ENCODE peak calls at places on chromosomes 13 and 19, in four cellular contexts. One of them, this sample, is unnamed.

GRCh38 chr19:10717356-10718204 is at the start of gene DNM2:
- DNase-seq in astrocyte of the spinal cord: peak; percentile 100
- DNase-seq in tibial nerve: peak; percentile 100
- DNase-seq in MM.1S: peak; percentile 100
- DNase-seq in this sample: peak; percentile 100

GRCh38 chr13:69423844-69424243 is 683.8 kb upstream of the ATXN8OS start:
- DNase-seq in astrocyte of the spinal cord: no peak
- DNase-seq in tibial nerve: no peak
- DNase-seq in MM.1S: no peak
- DNase-seq in this sample: no peak

GRCh38 chr19:18418034-18418724 is 1.0 kb upstream of the SSBP4 start:
- DNase-seq in astrocyte of the spinal cord: no peak
- DNase-seq in tibial nerve: no peak
- DNase-seq in MM.1S: no peak
- DNase-seq in this sample: no peak

GRCh38 chr19:4987286-4987685 is 18.4 kb downstream of the KDM4B start:
- DNase-seq in astrocyte of the spinal cord: no peak
- DNase-seq in tibial nerve: no peak
- DNase-seq in MM.1S: no peak
- DNase-seq in this sample: no peak

GRCh38 chr19:3369337-3370213 is 3.2 kb downstream of the NFIC start:
- DNase-seq in astrocyte of the spinal cord: peak; percentile 73
- DNase-seq in tibial nerve: no peak
- DNase-seq in MM.1S: no peak
- DNase-seq in this sample: no peak

GRCh38 chr13:114166381-114167131 is 12.5 kb upstream of the CFAP97D2 start:
- DNase-seq in astrocyte of the spinal cord: no peak
- DNase-seq in tibial nerve: no peak
- DNase-seq in MM.1S: no peak
- DNase-seq in this sample: no peak

GRCh38 chr13:69601661-69602060 is 506.0 kb upstream of the ATXN8OS start:
- DNase-seq in astrocyte of the spinal cord: no peak
- DNase-seq in tibial nerve: no peak
- DNase-seq in MM.1S: no peak
- DNase-seq in this sample: no peak

GRCh38 chr19:46975918-46976782 is 43.5 kb upstream of the NPAS1 start:
- DNase-seq in astrocyte of the spinal cord: peak; percentile 96
- DNase-seq in tibial nerve: peak; percentile 92
- DNase-seq in MM.1S: no peak
- DNase-seq in this sample: peak; percentile 41

GRCh38 chr13:113647351-113648217 is 10.4 kb downstream of the ATP4B start:
- DNase-seq in astrocyte of the spinal cord: peak; percentile 24
- DNase-seq in tibial nerve: peak; percentile 77
- DNase-seq in MM.1S: no peak
- DNase-seq in this sample: peak; percentile 57

GRCh38 chr13:36282818-36283432 is 14.7 kb downstream of the CCDC169 start:
- DNase-seq in astrocyte of the spinal cord: peak; percentile 54
- DNase-seq in tibial nerve: no peak
- DNase-seq in MM.1S: peak; percentile 15
- DNase-seq in this sample: no peak

GRCh38 chr13:72384879-72385278 is 342.6 kb downstream of the MZT1 start:
- DNase-seq in astrocyte of the spinal cord: peak; percentile 4
- DNase-seq in tibial nerve: peak; percentile 15
- DNase-seq in MM.1S: no peak
- DNase-seq in this sample: no peak

GRCh38 chr13:106919638-106920037 is 351.7 kb upstream of the ARGLU1 start:
- DNase-seq in astrocyte of the spinal cord: peak; percentile 58
- DNase-seq in tibial nerve: no peak
- DNase-seq in MM.1S: no peak
- DNase-seq in this sample: no peak

GRCh38 chr19:10976200-10976892 is 15.5 kb downstream of the SMARCA4 start:
- DNase-seq in astrocyte of the spinal cord: no peak
- DNase-seq in tibial nerve: no peak
- DNase-seq in MM.1S: no peak
- DNase-seq in this sample: no peak

GRCh38 chr13:44961997-44962396 is 27.3 kb downstream of the NUFIP1 start:
- DNase-seq in astrocyte of the spinal cord: no peak
- DNase-seq in tibial nerve: no peak
- DNase-seq in MM.1S: no peak
- DNase-seq in this sample: no peak

GRCh38 chr13:39816936-39817335 is 161.5 kb downstream of the COG6 start:
- DNase-seq in astrocyte of the spinal cord: peak; percentile 73
- DNase-seq in tibial nerve: no peak
- DNase-seq in MM.1S: no peak
- DNase-seq in this sample: no peak

GRCh38 chr13:31781064-31781463 is 41.7 kb downstream of the RXFP2 start:
- DNase-seq in astrocyte of the spinal cord: no peak
- DNase-seq in tibial nerve: no peak
- DNase-seq in MM.1S: no peak
- DNase-seq in this sample: no peak

GRCh38 chr13:110468986-110469495 is 92.5 kb downstream of the RAB20 start:
- DNase-seq in astrocyte of the spinal cord: no peak
- DNase-seq in tibial nerve: no peak
- DNase-seq in MM.1S: no peak
- DNase-seq in this sample: no peak

GRCh38 chr19:34881982-34882381 is 44.7 kb upstream of the ZNF30 start:
- DNase-seq in astrocyte of the spinal cord: no peak
- DNase-seq in tibial nerve: no peak
- DNase-seq in MM.1S: no peak
- DNase-seq in this sample: no peak

GRCh38 chr13:74203576-74203975 is 69.4 kb upstream of the KLF12 start:
- DNase-seq in astrocyte of the spinal cord: peak; percentile 37
- DNase-seq in tibial nerve: no peak
- DNase-seq in MM.1S: no peak
- DNase-seq in this sample: no peak

GRCh38 chr19:27906081-27906480 is 1306.9 kb downstream of the UQCRFS1 start:
- DNase-seq in astrocyte of the spinal cord: no peak
- DNase-seq in tibial nerve: no peak
- DNase-seq in MM.1S: no peak
- DNase-seq in this sample: no peak

GRCh38 chr19:38545596-38545995 is 72.2 kb downstream of the MAP4K1 start:
- DNase-seq in astrocyte of the spinal cord: no peak
- DNase-seq in tibial nerve: no peak
- DNase-seq in MM.1S: no peak
- DNase-seq in this sample: no peak

GRCh38 chr19:38542040-38542439 is 75.7 kb downstream of the MAP4K1 start:
- DNase-seq in astrocyte of the spinal cord: no peak
- DNase-seq in tibial nerve: no peak
- DNase-seq in MM.1S: no peak
- DNase-seq in this sample: no peak

GRCh38 chr19:38543286-38543806 is 74.4 kb downstream of the MAP4K1 start:
- DNase-seq in astrocyte of the spinal cord: no peak
- DNase-seq in tibial nerve: no peak
- DNase-seq in MM.1S: no peak
- DNase-seq in this sample: no peak

GRCh38 chr19:38543807-38544568 is 73.8 kb downstream of the MAP4K1 start:
- DNase-seq in astrocyte of the spinal cord: peak; percentile 77
- DNase-seq in tibial nerve: peak; percentile 9
- DNase-seq in MM.1S: peak; percentile 83
- DNase-seq in this sample: peak; percentile 58

GRCh38 chr19:38544569-38545315 is 73.0 kb downstream of the MAP4K1 start:
- DNase-seq in astrocyte of the spinal cord: no peak
- DNase-seq in tibial nerve: no peak
- DNase-seq in MM.1S: peak; percentile 81
- DNase-seq in this sample: no peak
- TF ChIP-seq CTCF in astrocyte of the spinal cord: no peak
- TF ChIP-seq CTCF in tibial nerve: peak; percentile 72
- TF ChIP-seq CTCF in MM.1S: no peak
- TF ChIP-seq CTCF in this sample: no peak

GRCh38 chr13:95155093-95155492 is 146.2 kb downstream of the ABCC4 start:
- DNase-seq in astrocyte of the spinal cord: no peak
- DNase-seq in tibial nerve: no peak
- DNase-seq in MM.1S: no peak
- DNase-seq in this sample: no peak

GRCh38 chr13:95153647-95154405 is 147.4 kb downstream of the ABCC4 start:
- DNase-seq in astrocyte of the spinal cord: peak; percentile 25
- DNase-seq in tibial nerve: no peak
- DNase-seq in MM.1S: no peak
- DNase-seq in this sample: no peak

GRCh38 chr13:95154441-95154886 is 146.8 kb downstream of the ABCC4 start:
- DNase-seq in astrocyte of the spinal cord: no peak
- DNase-seq in tibial nerve: no peak
- DNase-seq in MM.1S: no peak
- DNase-seq in this sample: no peak

GRCh38 chr13:95155504-95155903 is 145.7 kb downstream of the ABCC4 start:
- DNase-seq in astrocyte of the spinal cord: no peak
- DNase-seq in tibial nerve: no peak
- DNase-seq in MM.1S: no peak
- DNase-seq in this sample: no peak

DNA sequence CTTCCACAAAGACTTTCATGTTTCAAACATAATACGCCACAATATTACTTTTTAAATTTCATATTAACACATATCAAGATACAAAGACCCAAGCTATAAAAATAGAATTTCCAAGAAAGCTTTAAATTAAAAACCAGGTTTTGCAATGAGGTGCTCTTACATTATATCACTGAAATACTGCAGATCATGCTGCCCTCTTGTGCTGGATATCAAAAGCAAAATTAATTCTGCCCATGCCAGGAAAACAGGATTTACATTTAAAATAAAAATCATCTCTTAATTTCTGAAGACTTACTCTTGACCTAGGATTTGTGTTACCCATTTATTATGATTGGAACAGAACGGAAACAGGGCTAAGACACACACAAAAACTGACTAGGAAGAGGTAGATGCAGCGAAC is 145.0 kb downstream of the ABCC4 start:
- DNase-seq in astrocyte of the spinal cord: peak; percentile 59
- DNase-seq in tibial nerve: no peak
- DNase-seq in MM.1S: no peak
- DNase-seq in this sample: no peak
- TF ChIP-seq CTCF in astrocyte of the spinal cord: peak; percentile 45
- TF ChIP-seq CTCF in tibial nerve: no peak
- TF ChIP-seq CTCF in MM.1S: peak; percentile 12
- TF ChIP-seq CTCF in this sample: no peak

GRCh38 chr13:50745542-50745941 is 98.0 kb downstream of the DLEU7 start:
- DNase-seq in astrocyte of the spinal cord: no peak
- DNase-seq in tibial nerve: no peak
- DNase-seq in MM.1S: no peak
- DNase-seq in this sample: no peak
- TF ChIP-seq CTCF in astrocyte of the spinal cord: no peak
- TF ChIP-seq CTCF in tibial nerve: no peak
- TF ChIP-seq CTCF in MM.1S: no peak
- TF ChIP-seq CTCF in this sample: no peak

DNA sequence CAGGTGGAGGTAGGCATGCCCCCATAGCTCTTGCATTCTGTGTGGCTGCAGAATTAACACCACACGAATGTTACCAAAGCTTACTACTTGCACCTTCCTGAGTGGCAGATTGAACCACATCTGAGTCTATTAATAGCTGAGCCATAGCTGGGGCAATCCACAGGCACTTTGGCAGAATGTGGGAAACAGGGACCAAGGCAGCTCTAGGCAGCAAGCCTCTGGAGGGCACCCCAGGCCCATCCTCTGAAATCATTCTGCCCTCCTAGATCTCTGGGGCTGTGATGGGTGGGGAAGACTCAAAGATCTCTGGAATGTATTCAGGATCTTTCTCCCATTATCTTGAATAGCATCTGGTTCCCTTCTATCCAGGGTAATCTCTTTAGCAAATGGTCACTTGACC is 139.3 kb downstream of the TNFRSF19 start:
- DNase-seq in astrocyte of the spinal cord: no peak
- DNase-seq in tibial nerve: no peak
- DNase-seq in MM.1S: no peak
- DNase-seq in this sample: no peak
- TF ChIP-seq CTCF in astrocyte of the spinal cord: peak; percentile 3
- TF ChIP-seq CTCF in tibial nerve: no peak
- TF ChIP-seq CTCF in MM.1S: no peak
- TF ChIP-seq CTCF in this sample: no peak

DNA sequence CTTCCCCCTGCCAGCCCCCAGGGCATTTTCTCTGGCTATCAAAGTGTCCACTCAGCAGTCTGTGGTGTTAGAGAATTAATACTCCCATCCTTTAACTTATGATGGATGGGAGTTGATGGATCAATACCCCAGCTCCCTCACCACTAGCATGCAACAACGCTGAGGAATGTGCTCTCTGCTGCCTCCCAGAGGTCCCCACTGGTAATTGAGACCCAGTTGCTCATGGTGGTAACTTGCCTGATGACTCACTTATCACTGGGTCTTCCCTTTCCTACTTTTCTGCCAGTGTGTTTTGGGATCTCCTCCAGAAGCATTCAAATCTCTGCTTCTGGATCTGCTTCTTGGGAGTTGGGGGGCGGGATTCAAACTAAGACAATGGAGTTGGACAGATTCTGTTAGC is 20.3 kb upstream of the CACNA1A start:
- DNase-seq in astrocyte of the spinal cord: no peak
- DNase-seq in tibial nerve: no peak
- DNase-seq in MM.1S: no peak
- DNase-seq in this sample: no peak
- TF ChIP-seq CTCF in astrocyte of the spinal cord: peak; percentile 21
- TF ChIP-seq CTCF in tibial nerve: no peak
- TF ChIP-seq CTCF in MM.1S: peak; percentile 38
- TF ChIP-seq CTCF in this sample: no peak

DNA sequence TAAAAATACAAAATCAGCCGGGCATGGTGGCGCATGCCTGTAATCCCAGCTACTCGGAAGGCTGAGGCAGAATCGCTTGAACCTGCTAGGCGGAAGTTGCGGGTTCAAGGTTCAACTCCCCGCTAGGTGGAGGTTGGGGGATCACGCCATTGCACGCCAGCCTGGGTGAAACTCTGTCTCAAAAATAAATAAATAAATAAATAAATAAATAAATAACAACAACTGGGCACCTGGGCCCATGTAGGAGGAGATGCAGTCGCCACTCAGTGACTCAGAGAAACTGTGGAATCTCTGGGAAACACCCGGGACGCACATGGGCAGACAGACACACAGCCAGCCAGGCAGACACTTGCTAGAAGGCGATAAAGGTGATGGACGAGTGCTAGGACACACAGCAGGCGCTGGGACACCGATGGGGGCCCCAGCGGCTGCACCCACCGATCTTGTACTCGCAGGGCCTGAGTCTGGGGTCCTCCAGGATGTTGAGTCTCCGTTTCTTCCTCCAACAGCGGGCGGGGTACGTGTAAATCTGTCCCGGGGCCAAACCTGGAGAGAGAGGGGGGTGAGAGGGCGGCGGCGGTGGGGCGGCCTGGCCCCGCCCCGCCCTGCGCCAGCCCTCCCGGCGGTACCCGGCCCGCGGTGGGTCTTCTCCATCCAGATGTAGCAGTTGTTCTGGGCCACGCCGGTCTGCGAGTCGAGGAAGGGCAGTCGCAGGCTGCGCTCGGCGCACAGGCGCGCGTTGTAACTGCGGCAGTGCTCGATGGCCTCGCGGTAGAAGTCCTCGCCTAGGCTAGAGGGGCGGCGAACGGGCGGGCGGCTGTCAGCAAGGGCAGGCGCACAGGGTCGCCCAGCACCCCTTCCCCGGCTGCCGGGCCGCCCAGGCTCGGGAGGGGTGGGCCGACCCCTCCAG is 1.8 kb downstream of the DPF1 start:
- DNase-seq in astrocyte of the spinal cord: no peak
- DNase-seq in tibial nerve: no peak
- DNase-seq in MM.1S: no peak
- DNase-seq in this sample: no peak
- TF ChIP-seq CTCF in astrocyte of the spinal cord: no peak
- TF ChIP-seq CTCF in tibial nerve: no peak
- TF ChIP-seq CTCF in MM.1S: no peak
- TF ChIP-seq CTCF in this sample: no peak

GRCh38 chr13:22449251-22449650 is 731.5 kb upstream of the SGCG start:
- DNase-seq in astrocyte of the spinal cord: no peak
- DNase-seq in tibial nerve: no peak
- DNase-seq in MM.1S: no peak
- DNase-seq in this sample: no peak
- TF ChIP-seq CTCF in astrocyte of the spinal cord: no peak
- TF ChIP-seq CTCF in tibial nerve: no peak
- TF ChIP-seq CTCF in MM.1S: no peak
- TF ChIP-seq CTCF in this sample: no peak